ENCODE peak calls at places on chromosomes 11 and 22, in ten cellular contexts. C, W, Z, V, B, P, N, Q, U and H are unnamed samples.

GRCh38 chr11:9232482-9232881 is 32.7 kb downstream of the DENND5A start:
- DNase-seq in Z (no peak), C (no peak), Q (no peak), W (no peak), P (no peak), N (no peak), B (no peak), U (no peak), V (no peak), H (no peak)

GRCh38 chr11:76185931-76186401 is 20.3 kb downstream of the WNT11 start:
- DNase-seq in C (no peak), Q (no peak), V (no peak), U (no peak), P (no peak), Z (no peak), B (no peak), W (no peak), N (no peak), H (peak)

GRCh38 chr11:62716206-62716605 is 8.7 kb downstream of the GNG3 start:
- DNase-seq in Q (no peak), B (no peak), C (no peak), P (no peak), V (no peak), W (no peak), N (no peak), U (no peak), Z (no peak), H (no peak)

GRCh38 chr22:39405346-39406085 is 5.9 kb downstream of the TAB1 start:
- DNase-seq in W (no peak), P (no peak), V (peak), Z (no peak), C (no peak), B (peak), N (no peak), Q (peak), U (peak), H (no peak)

GRCh38 chr11:3055881-3056280 is 1.3 kb downstream of the CARS1 start:
- DNase-seq in Z (no peak), Q (no peak), W (no peak), N (no peak), P (no peak), V (no peak), C (no peak), B (no peak), U (no peak), H (no peak)

GRCh38 chr11:130866831-130867230 is 49.4 kb downstream of the SNX19 start:
- DNase-seq in U (no peak), V (no peak), C (no peak), P (no peak), N (no peak), W (no peak), Z (no peak), Q (no peak), B (no peak), H (no peak)

GRCh38 chr22:42326301-42326700 is 55.8 kb upstream of the TCF20 start:
- DNase-seq in U (no peak), Q (no peak), P (no peak), V (no peak), W (no peak), Z (no peak), N (no peak), C (no peak), B (no peak), H (no peak)

GRCh38 chr11:11387906-11388305 is 34.9 kb upstream of the CSNK2A3 start:
- DNase-seq in Z (no peak), Q (no peak), N (no peak), B (no peak), U (no peak), P (no peak), W (no peak), V (no peak), C (no peak), H (no peak)

GRCh38 chr11:75400110-75400865 is 970 bp downstream of the RPS3 start:
- DNase-seq in C (no peak), Z (no peak), N (no peak), B (no peak), Q (peak), P (peak), V (peak), W (no peak), U (peak), H (no peak)

GRCh38 chr22:26835929-26836528 is 178.6 kb downstream of the MIAT start:
- DNase-seq in P (peak), U (peak), Q (peak), W (no peak), B (no peak), V (peak), C (no peak), Z (peak), N (peak), H (peak)

GRCh38 chr11:12113294-12113693 is 2.9 kb downstream of the MICAL2 start:
- DNase-seq in Q (peak), P (no peak), Z (no peak), V (no peak), N (no peak), B (no peak), C (no peak), W (no peak), U (peak), H (no peak)

GRCh38 chr11:121895919-121896318 is 220.1 kb downstream of the BLID start:
- DNase-seq in C (no peak), Z (no peak), V (peak), B (no peak), U (peak), P (no peak), W (peak), Q (no peak), N (peak), H (no peak)

GRCh38 chr11:134558258-134558835 is 146.3 kb upstream of the B3GAT1 start:
- DNase-seq in P (no peak), B (no peak), V (no peak), W (no peak), Z (no peak), C (no peak), N (no peak), Q (no peak), U (no peak), H (no peak)

GRCh38 chr11:26073646-26074045 is 258.3 kb upstream of the ANO3 start:
- DNase-seq in U (no peak), P (no peak), W (no peak), Z (no peak), B (no peak), Q (no peak), C (no peak), N (no peak), V (no peak), H (no peak)

GRCh38 chr11:68107689-68108088 is 13.5 kb downstream of the CHKA start:
- DNase-seq in Z (no peak), P (no peak), V (no peak), B (no peak), C (no peak), U (no peak), W (no peak), N (no peak), Q (no peak), H (no peak)

GRCh38 chr11:1351278-1351937 is 38.3 kb upstream of the BRSK2 start:
- DNase-seq in P (no peak), Q (no peak), N (peak), C (no peak), Z (no peak), B (no peak), V (no peak), W (no peak), U (no peak), H (no peak)

GRCh38 chr11:57069942-57070341 is 81.2 kb downstream of the OR5AK2 start:
- DNase-seq in Q (no peak), B (no peak), N (no peak), U (no peak), P (no peak), Z (no peak), V (no peak), W (no peak), C (no peak), H (no peak)

GRCh38 chr11:66891849-66892660 is 35.2 kb downstream of the LRFN4 start:
- DNase-seq in U (peak), N (peak), Q (peak), V (peak), Z (no peak), P (peak), C (no peak), B (no peak), W (peak), H (peak)

GRCh38 chr22:19576460-19577421 is 52.5 kb upstream of the CLDN5 start:
- DNase-seq in V (peak), W (no peak), C (no peak), B (peak), U (peak), P (no peak), Q (peak), N (no peak), Z (peak), H (peak)

GRCh38 chr22:46390652-46391301 is 55.3 kb downstream of the TRMU start:
- DNase-seq in N (peak), Q (no peak), C (no peak), B (no peak), W (peak), U (peak), P (no peak), Z (no peak), V (peak), H (peak)